ENCODE peak calls at places on chromosome 22, in six cellular contexts. P is GM23248, R is HCT116, S is fibroblast of lung, Z is PC-9, U is K562. M is an unnamed sample. For H3K9me3, the result is how much of the 10 kb centered on the place peaks cover.

GRCh38 chr22:41931701-41932269 is 5.2 kb upstream of the TNFRSF13C start:
- DNase-seq in P (no peak), U (no peak), S (no peak), Z (no peak), R (no peak), M (no peak)

GRCh38 chr22:27512283-27512761 is 289.2 kb downstream of the MN1 start:
- DNase-seq in Z (no peak), U (no peak), R (no peak), S (peak), P (peak), M (no peak)

GRCh38 chr22:22558071-22558971 is 744 bp downstream of the PRAME start:
- DNase-seq in P (peak), S (no peak), U (peak), R (no peak), Z (no peak), M (no peak)

GRCh38 chr22:28395920-28396447 is 283.7 kb downstream of the TTC28 start:
- DNase-seq in Z (no peak), P (peak), U (peak), R (no peak), S (peak), M (no peak)

GRCh38 chr22:33400891-33401290 is 342.7 kb upstream of the SYN3 start:
- DNase-seq in S (no peak), Z (no peak), P (no peak), R (no peak), U (no peak), M (no peak)

GRCh38 chr22:21929253-21929652 is 23.4 kb downstream of the PPM1F start:
- DNase-seq in U (no peak), Z (no peak), P (no peak), R (no peak), S (no peak), M (no peak)

GRCh38 chr22:42608481-42609361 is 6.0 kb downstream of the POLDIP3 start:
- DNase-seq in S (peak), P (peak), Z (peak), U (no peak), R (no peak), M (no peak)

GRCh38 chr22:28029201-28029948 is 110.3 kb upstream of the PITPNB start:
- DNase-seq in U (no peak), S (peak), Z (peak), P (peak), R (no peak), M (no peak)

GRCh38 chr22:23833911-23834317 is 4.9 kb downstream of the DERL3 start:
- DNase-seq in Z (no peak), P (no peak), R (no peak), U (no peak), S (no peak), M (no peak)

GRCh38 chr22:26502688-26503561 is 9.3 kb downstream of the TFIP11 start:
- DNase-seq in Z (no peak), U (peak), R (no peak), P (peak), S (peak), M (no peak)

GRCh38 chr22:23822101-23822671 is 16.6 kb downstream of the DERL3 start:
- DNase-seq in R (no peak), Z (no peak), P (no peak), S (no peak), U (no peak), M (no peak)

GRCh38 chr22:36365020-36365411 is 22.8 kb downstream of the MYH9 start:
- DNase-seq in Z (peak), U (peak), S (peak), R (peak), P (peak), M (no peak)

GRCh38 chr22:28773461-28773867 is 969 bp downstream of the CCDC117 start:
- DNase-seq in P (peak), Z (no peak), S (peak), R (no peak), U (no peak), M (no peak)

GRCh38 chr22:42758929-42759629 is 38.4 kb upstream of the A4GALT start:
- DNase-seq in R (no peak), S (peak), P (peak), Z (no peak), U (no peak), M (no peak)

GRCh38 chr22:25054943-25055511 is 102.5 kb downstream of the KIAA1671 start:
- DNase-seq in Z (no peak), S (no peak), P (peak), R (no peak), U (no peak), M (no peak)

GRCh38 chr22:19149962-19150361 is at the start of gene GSC2:
- DNase-seq in U (no peak), S (no peak), Z (no peak), R (no peak), P (no peak), M (no peak)

GRCh38 chr22:19041403-19042074 is 80.7 kb downstream of the DGCR2 start:
- DNase-seq in U (no peak), Z (no peak), S (no peak), R (no peak), P (no peak), M (no peak)

GRCh38 chr22:32904044-32904443 is 102.5 kb downstream of the TIMP3 start:
- DNase-seq in P (peak), Z (peak), S (peak), U (peak), R (peak), M (no peak)

GRCh38 chr22:40410272-40410671 is 39.9 kb downstream of the SGSM3 start:
- DNase-seq in U (no peak), S (no peak), Z (peak), R (no peak), P (peak), M (no peak)

GRCh38 chr22:25777870-25778269 is 35.9 kb downstream of the MYO18B start:
- DNase-seq in U (peak), R (peak), S (peak), P (peak), Z (no peak), M (no peak)

GRCh38 chr22:37904572-37905533 is 1.2 kb upstream of the MICALL1 start:
- DNase-seq in S (peak), Z (peak), U (peak), R (peak), P (peak), M (no peak)

GRCh38 chr22:44091021-44091721 is 67.1 kb downstream of the PARVB start:
- DNase-seq in Z (no peak), S (no peak), U (no peak), P (peak), R (peak), M (no peak)

GRCh38 chr22:37501176-37501609 is 15.0 kb upstream of the MFNG start:
- DNase-seq in P (no peak), U (no peak), Z (no peak), S (no peak), R (no peak), M (no peak)

GRCh38 chr22:41482319-41482935 is 13.5 kb downstream of the ACO2 start:
- DNase-seq in P (peak), Z (no peak), R (no peak), S (peak), U (peak), M (no peak)

GRCh38 chr22:23061471-23062280 is 8.6 kb upstream of the GNAZ start:
- DNase-seq in U (no peak), R (no peak), S (no peak), Z (no peak), P (no peak), M (no peak)

GRCh38 chr22:28896611-28897010 is 13.2 kb downstream of the ZNRF3 start:
- DNase-seq in R (no peak), Z (no peak), U (no peak), P (no peak), S (no peak), M (no peak)

GRCh38 chr22:34414467-34415440 is 494.5 kb upstream of the LARGE1 start:
- DNase-seq in R (peak), S (no peak), P (peak), Z (peak), U (peak), M (peak)

GRCh38 chr22:21942407-21942895 is 10.2 kb downstream of the PPM1F start:
- DNase-seq in P (peak), S (peak), R (peak), U (no peak), Z (peak), M (peak)

GRCh38 chr22:39245130-39246039 is 603 bp upstream of the PDGFB start:
- DNase-seq in P (no peak), Z (no peak), U (no peak), R (no peak), S (no peak), M (no peak)

GRCh38 chr22:39246217-39246616 is 1.4 kb upstream of the PDGFB start:
- DNase-seq in U (no peak), S (no peak), R (no peak), P (no peak), Z (no peak), M (no peak)

GRCh38 chr22:39244073-39244495 is 698 bp downstream of the PDGFB start:
- DNase-seq in R (no peak), S (no peak), Z (no peak), P (peak), U (no peak), M (no peak)

GRCh38 chr22:39243443-39244072 is 1.2 kb downstream of the PDGFB start:
- DNase-seq in Z (no peak), U (peak), S (no peak), P (no peak), R (no peak), M (no peak)

GRCh38 chr22:39244496-39245129 is at the start of gene PDGFB:
- DNase-seq in Z (peak), U (peak), S (no peak), P (peak), R (no peak), M (no peak)
- TF ChIP-seq EZH2 in Z (no peak), U (no peak), S (no peak), P (no peak), R (no peak), M (no peak)

GRCh38 chr22:47282851-47283250 is 520.4 kb downstream of the TBC1D22A start:
- DNase-seq in U (no peak), Z (no peak), P (no peak), R (no peak), S (no peak), M (no peak)
- H3K9me3 ChIP-seq in U (under half), Z (under half), P (under half), R (under half), S (under half), M (under half)

GRCh38 chr22:17120281-17120680 is 879 bp downstream of the TMEM121B start:
- DNase-seq in Z (no peak), P (peak), S (peak), R (no peak), U (peak), M (no peak)

GRCh38 chr22:17119481-17120202 is 1.5 kb downstream of the TMEM121B start:
- DNase-seq in R (no peak), S (peak), Z (no peak), U (peak), P (peak), M (no peak)

GRCh38 chr22:17120711-17121234 is 387 bp downstream of the TMEM121B start:
- DNase-seq in S (no peak), R (no peak), Z (no peak), P (peak), U (no peak), M (no peak)

GRCh38 chr22:17118342-17118741 is 2.8 kb downstream of the TMEM121B start:
- DNase-seq in R (no peak), U (no peak), Z (no peak), P (no peak), S (no peak), M (no peak)

GRCh38 chr22:17121235-17122195 is at the start of gene TMEM121B:
- DNase-seq in S (peak), U (peak), Z (no peak), R (no peak), P (peak), M (no peak)
- TF ChIP-seq EZH2 in S (peak), U (no peak), Z (no peak), R (no peak), P (no peak), M (no peak)

GRCh38 chr22:49583886-49584505 is 243.7 kb downstream of the BRD1 start:
- DNase-seq in U (no peak), Z (no peak), P (no peak), S (no peak), R (no peak), M (no peak)

GRCh38 chr22:49582171-49582570 is 245.5 kb downstream of the BRD1 start:
- DNase-seq in S (no peak), U (no peak), Z (no peak), R (no peak), P (no peak), M (no peak)

GRCh38 chr22:49582671-49583070 is 245.0 kb downstream of the BRD1 start:
- DNase-seq in R (no peak), S (no peak), Z (no peak), U (no peak), P (no peak), M (no peak)

GRCh38 chr22:49585695-49586243 is 241.9 kb downstream of the BRD1 start:
- DNase-seq in R (no peak), Z (no peak), U (no peak), S (no peak), P (no peak), M (no peak)

GRCh38 chr22:49583341-49583740 is 244.3 kb downstream of the BRD1 start:
- DNase-seq in S (no peak), P (no peak), R (no peak), Z (no peak), U (no peak), M (no peak)
- H3K9me3 ChIP-seq in S (under half), P (under half), R (under half), Z (under half), U (under half), M (under half)

GRCh38 chr22:45975266-45976161 is 1.4 kb downstream of the WNT7B start:
- DNase-seq in S (no peak), U (no peak), P (no peak), Z (peak), R (no peak), M (no peak)

GRCh38 chr22:45977003-45977395 is at the start of gene WNT7B:
- DNase-seq in P (no peak), R (peak), S (no peak), Z (peak), U (no peak), M (no peak)

GRCh38 chr22:45976351-45977002 is 485 bp downstream of the WNT7B start:
- DNase-seq in R (no peak), Z (no peak), S (no peak), P (peak), U (no peak), M (no peak)

GRCh38 chr22:45978275-45978713 is 1.3 kb upstream of the WNT7B start:
- DNase-seq in R (no peak), U (no peak), P (no peak), Z (no peak), S (no peak), M (no peak)

GRCh38 chr22:45977551-45978274 is 751 bp upstream of the WNT7B start:
- DNase-seq in Z (no peak), U (no peak), P (peak), R (no peak), S (no peak), M (no peak)
- TF ChIP-seq EZH2 in Z (no peak), U (no peak), P (peak), R (no peak), S (peak), M (no peak)

GRCh38 chr22:47814474-47814873 is 1052.0 kb downstream of the TBC1D22A start:
- DNase-seq in P (no peak), S (no peak), Z (no peak), R (no peak), U (no peak), M (no peak)
- H3K9me3 ChIP-seq in P (under half), S (under half), Z (under half), R (under half), U (under half), M (under half)

GRCh38 chr22:20427945-20428417 is 9.6 kb downstream of the SCARF2 start:
- DNase-seq in U (no peak), P (no peak), R (no peak), Z (no peak), S (no peak), M (no peak)

GRCh38 chr22:20427104-20427944 is 10.3 kb downstream of the SCARF2 start:
- DNase-seq in R (no peak), U (no peak), Z (no peak), S (no peak), P (no peak), M (no peak)

GRCh38 chr22:20424553-20424936 is 13.1 kb downstream of the SCARF2 start:
- DNase-seq in S (no peak), R (no peak), Z (no peak), U (no peak), P (no peak), M (no peak)

GRCh38 chr22:20424937-20425587 is 12.6 kb downstream of the SCARF2 start:
- DNase-seq in P (no peak), S (no peak), Z (no peak), U (peak), R (no peak), M (no peak)

GRCh38 chr22:20425821-20426615 is 11.6 kb downstream of the SCARF2 start:
- DNase-seq in P (no peak), R (no peak), S (no peak), U (no peak), Z (no peak), M (no peak)
- TF ChIP-seq EZH2 in P (no peak), R (no peak), S (no peak), U (no peak), Z (no peak), M (no peak)

GRCh38 chr22:47380692-47381091 is 618.2 kb downstream of the TBC1D22A start:
- DNase-seq in Z (no peak), U (no peak), P (no peak), R (no peak), S (no peak), M (no peak)
- H3K9me3 ChIP-seq in Z (under half), U (under half), P (under half), R (under half), S (under half), M (under half)

DNA sequence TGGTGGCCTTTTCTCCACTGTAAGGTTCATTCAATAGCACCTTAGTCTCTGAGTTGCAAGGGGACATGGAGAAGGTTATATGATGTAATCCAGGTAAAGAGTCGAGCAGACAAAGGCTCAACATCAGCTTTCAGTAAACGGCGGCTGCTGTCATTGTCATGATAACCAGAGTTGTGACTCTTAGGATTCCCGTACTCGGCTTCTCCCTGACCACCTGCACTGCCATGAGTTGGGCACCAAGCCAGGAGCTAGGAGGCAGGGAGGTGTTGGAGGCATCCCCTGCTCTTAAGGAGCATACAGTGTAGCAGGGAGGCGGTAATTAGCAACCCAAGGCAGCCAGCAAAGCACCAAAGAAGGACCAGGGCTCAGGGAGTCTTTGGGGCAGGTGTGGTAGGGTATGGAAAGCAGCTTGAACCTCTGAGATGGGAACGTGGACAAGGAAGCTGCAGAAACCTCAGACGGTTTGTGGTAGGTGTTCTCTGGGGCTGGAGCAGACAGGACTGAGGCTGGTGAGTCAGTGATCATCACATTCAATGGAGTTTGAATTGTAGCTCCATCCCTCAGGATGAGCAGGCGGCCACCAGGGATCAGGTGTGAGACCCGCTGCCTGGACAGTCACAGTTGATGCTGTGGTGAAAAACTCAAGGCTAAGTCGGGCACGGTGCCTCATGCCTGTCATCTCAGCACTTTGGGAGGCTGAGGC is 31.7 kb downstream of the LIF start:
- DNase-seq in Z (peak), U (no peak), S (no peak), R (no peak), P (no peak), M (no peak)
- TF ChIP-seq EZH2 in Z (no peak), U (no peak), S (no peak), R (no peak), P (no peak), M (no peak)